ENCODE peak calls at places on chromosomes 6 and 20, in seven cellular contexts. One of them, this sample, is unnamed.

GRCh38 chr6:79946773-79947190 is 571 bp downstream of the ELOVL4 start:
- DNase-seq in upper lobe of left lung: no peak
- DNase-seq in CD4-positive, alpha-beta memory T cell: peak
- DNase-seq in H9: peak
- DNase-seq in CD8-positive, alpha-beta memory T cell: peak
- DNase-seq in right cardiac atrium: no peak
- DNase-seq in lung: no peak
- DNase-seq in this sample: no peak

GRCh38 chr6:56874328-56874727 is 80.6 kb upstream of the BEND6 start:
- DNase-seq in upper lobe of left lung: no peak
- DNase-seq in CD4-positive, alpha-beta memory T cell: no peak
- DNase-seq in H9: no peak
- DNase-seq in CD8-positive, alpha-beta memory T cell: no peak
- DNase-seq in right cardiac atrium: no peak
- DNase-seq in lung: no peak
- DNase-seq in this sample: no peak

GRCh38 chr6:10957414-10957886 is 70.6 kb downstream of the SYCP2L start:
- DNase-seq in upper lobe of left lung: no peak
- DNase-seq in CD4-positive, alpha-beta memory T cell: no peak
- DNase-seq in H9: no peak
- DNase-seq in CD8-positive, alpha-beta memory T cell: no peak
- DNase-seq in right cardiac atrium: no peak
- DNase-seq in lung: no peak
- DNase-seq in this sample: no peak

GRCh38 chr6:10266061-10266460 is 148.8 kb downstream of the TFAP2A start:
- DNase-seq in upper lobe of left lung: no peak
- DNase-seq in CD4-positive, alpha-beta memory T cell: no peak
- DNase-seq in H9: no peak
- DNase-seq in CD8-positive, alpha-beta memory T cell: no peak
- DNase-seq in right cardiac atrium: no peak
- DNase-seq in lung: no peak
- DNase-seq in this sample: no peak

GRCh38 chr6:165082631-165083030 is 226.8 kb downstream of the C6orf118 start:
- DNase-seq in upper lobe of left lung: no peak
- DNase-seq in CD4-positive, alpha-beta memory T cell: no peak
- DNase-seq in H9: no peak
- DNase-seq in CD8-positive, alpha-beta memory T cell: no peak
- DNase-seq in right cardiac atrium: no peak
- DNase-seq in lung: no peak
- DNase-seq in this sample: no peak

GRCh38 chr6:20678831-20679352 is 144.6 kb downstream of the CDKAL1 start:
- DNase-seq in upper lobe of left lung: no peak
- DNase-seq in CD4-positive, alpha-beta memory T cell: no peak
- DNase-seq in H9: no peak
- DNase-seq in CD8-positive, alpha-beta memory T cell: no peak
- DNase-seq in right cardiac atrium: no peak
- DNase-seq in lung: no peak
- DNase-seq in this sample: no peak

GRCh38 chr6:54294965-54295532 is 13.2 kb upstream of the TINAG start:
- DNase-seq in upper lobe of left lung: peak
- DNase-seq in CD4-positive, alpha-beta memory T cell: peak
- DNase-seq in H9: no peak
- DNase-seq in CD8-positive, alpha-beta memory T cell: no peak
- DNase-seq in right cardiac atrium: peak
- DNase-seq in lung: no peak
- DNase-seq in this sample: no peak

GRCh38 chr6:4928426-4928825 is 75.4 kb downstream of the RPP40 start:
- DNase-seq in upper lobe of left lung: no peak
- DNase-seq in CD4-positive, alpha-beta memory T cell: no peak
- DNase-seq in H9: no peak
- DNase-seq in CD8-positive, alpha-beta memory T cell: no peak
- DNase-seq in right cardiac atrium: no peak
- DNase-seq in lung: no peak
- DNase-seq in this sample: no peak

GRCh38 chr6:108737594-108738546 is 110.4 kb upstream of the ARMC2 start:
- DNase-seq in upper lobe of left lung: no peak
- DNase-seq in CD4-positive, alpha-beta memory T cell: no peak
- DNase-seq in H9: no peak
- DNase-seq in CD8-positive, alpha-beta memory T cell: no peak
- DNase-seq in right cardiac atrium: peak
- DNase-seq in lung: no peak
- DNase-seq in this sample: no peak

GRCh38 chr6:168778201-168778600 is 337.2 kb downstream of the SMOC2 start:
- DNase-seq in upper lobe of left lung: no peak
- DNase-seq in CD4-positive, alpha-beta memory T cell: no peak
- DNase-seq in H9: no peak
- DNase-seq in CD8-positive, alpha-beta memory T cell: no peak
- DNase-seq in right cardiac atrium: peak
- DNase-seq in lung: no peak
- DNase-seq in this sample: peak

GRCh38 chr20:4904127-4904860 is 97.0 kb downstream of the SLC23A2 start:
- DNase-seq in upper lobe of left lung: no peak
- DNase-seq in CD4-positive, alpha-beta memory T cell: no peak
- DNase-seq in H9: no peak
- DNase-seq in CD8-positive, alpha-beta memory T cell: no peak
- DNase-seq in right cardiac atrium: no peak
- DNase-seq in lung: no peak
- DNase-seq in this sample: no peak

GRCh38 chr6:35385457-35386202 is 43.3 kb downstream of the PPARD start:
- DNase-seq in upper lobe of left lung: no peak
- DNase-seq in CD4-positive, alpha-beta memory T cell: no peak
- DNase-seq in H9: no peak
- DNase-seq in CD8-positive, alpha-beta memory T cell: no peak
- DNase-seq in right cardiac atrium: peak
- DNase-seq in lung: no peak
- DNase-seq in this sample: no peak

GRCh38 chr20:1818895-1819294 is 76.3 kb upstream of the SIRPA start:
- DNase-seq in upper lobe of left lung: no peak
- DNase-seq in CD4-positive, alpha-beta memory T cell: no peak
- DNase-seq in H9: no peak
- DNase-seq in CD8-positive, alpha-beta memory T cell: no peak
- DNase-seq in right cardiac atrium: no peak
- DNase-seq in lung: no peak
- DNase-seq in this sample: no peak

GRCh38 chr20:1822564-1823420 is 72.4 kb upstream of the SIRPA start:
- DNase-seq in upper lobe of left lung: no peak
- DNase-seq in CD4-positive, alpha-beta memory T cell: no peak
- DNase-seq in H9: no peak
- DNase-seq in CD8-positive, alpha-beta memory T cell: no peak
- DNase-seq in right cardiac atrium: no peak
- DNase-seq in lung: no peak
- DNase-seq in this sample: no peak

GRCh38 chr20:1818247-1818840 is 76.9 kb upstream of the SIRPA start:
- DNase-seq in upper lobe of left lung: no peak
- DNase-seq in CD4-positive, alpha-beta memory T cell: no peak
- DNase-seq in H9: no peak
- DNase-seq in CD8-positive, alpha-beta memory T cell: no peak
- DNase-seq in right cardiac atrium: no peak
- DNase-seq in lung: no peak
- DNase-seq in this sample: no peak

GRCh38 chr20:1817577-1818211 is 77.5 kb upstream of the SIRPA start:
- DNase-seq in upper lobe of left lung: no peak
- DNase-seq in CD4-positive, alpha-beta memory T cell: no peak
- DNase-seq in H9: peak
- DNase-seq in CD8-positive, alpha-beta memory T cell: no peak
- DNase-seq in right cardiac atrium: no peak
- DNase-seq in lung: no peak
- DNase-seq in this sample: no peak

GRCh38 chr20:1820137-1821074 is 74.8 kb upstream of the SIRPA start:
- DNase-seq in upper lobe of left lung: no peak
- DNase-seq in CD4-positive, alpha-beta memory T cell: no peak
- DNase-seq in H9: no peak
- DNase-seq in CD8-positive, alpha-beta memory T cell: no peak
- DNase-seq in right cardiac atrium: no peak
- DNase-seq in lung: peak
- DNase-seq in this sample: no peak
- H3K27ac ChIP-seq in upper lobe of left lung: peak
- H3K27ac ChIP-seq in CD4-positive, alpha-beta memory T cell: no peak
- H3K27ac ChIP-seq in H9: no peak
- H3K27ac ChIP-seq in CD8-positive, alpha-beta memory T cell: no peak
- H3K27ac ChIP-seq in right cardiac atrium: peak
- H3K27ac ChIP-seq in lung: peak
- H3K27ac ChIP-seq in this sample: no peak

GRCh38 chr6:16420332-16420714 is 181.9 kb downstream of the GMPR start:
- DNase-seq in upper lobe of left lung: no peak
- DNase-seq in CD4-positive, alpha-beta memory T cell: no peak
- DNase-seq in H9: no peak
- DNase-seq in CD8-positive, alpha-beta memory T cell: no peak
- DNase-seq in right cardiac atrium: no peak
- DNase-seq in lung: no peak
- DNase-seq in this sample: no peak
- H3K27ac ChIP-seq in upper lobe of left lung: no peak
- H3K27ac ChIP-seq in CD4-positive, alpha-beta memory T cell: peak
- H3K27ac ChIP-seq in H9: no peak
- H3K27ac ChIP-seq in CD8-positive, alpha-beta memory T cell: peak
- H3K27ac ChIP-seq in right cardiac atrium: no peak
- H3K27ac ChIP-seq in lung: no peak
- H3K27ac ChIP-seq in this sample: peak

DNA sequence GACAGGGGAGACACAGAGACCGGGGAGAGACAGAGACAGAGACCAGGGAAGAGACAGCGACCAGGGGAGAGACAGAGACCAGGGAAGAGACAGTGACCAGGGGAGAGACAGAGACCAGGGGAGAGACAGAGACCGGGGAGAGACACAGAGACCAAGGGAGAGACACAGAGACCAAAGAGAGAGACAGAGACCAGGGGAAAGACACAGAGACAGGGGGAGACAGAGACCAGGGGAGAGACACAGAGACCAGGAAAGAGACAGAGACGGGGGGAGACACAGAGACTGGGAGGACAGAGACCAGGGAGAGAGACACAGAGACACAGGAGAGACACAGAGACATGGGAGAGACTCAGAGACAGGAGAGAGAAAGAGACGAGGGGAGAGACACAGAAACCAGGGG is 43.9 kb downstream of the YTHDF1 start:
- DNase-seq in upper lobe of left lung: no peak
- DNase-seq in CD4-positive, alpha-beta memory T cell: no peak
- DNase-seq in H9: no peak
- DNase-seq in CD8-positive, alpha-beta memory T cell: no peak
- DNase-seq in right cardiac atrium: no peak
- DNase-seq in lung: no peak
- DNase-seq in this sample: no peak
- H3K27ac ChIP-seq in upper lobe of left lung: no peak
- H3K27ac ChIP-seq in CD4-positive, alpha-beta memory T cell: no peak
- H3K27ac ChIP-seq in H9: no peak
- H3K27ac ChIP-seq in CD8-positive, alpha-beta memory T cell: no peak
- H3K27ac ChIP-seq in right cardiac atrium: no peak
- H3K27ac ChIP-seq in lung: no peak
- H3K27ac ChIP-seq in this sample: no peak

GRCh38 chr20:52941803-52942202 is 30.4 kb upstream of the TSHZ2 start:
- DNase-seq in upper lobe of left lung: no peak
- DNase-seq in CD4-positive, alpha-beta memory T cell: no peak
- DNase-seq in H9: no peak
- DNase-seq in CD8-positive, alpha-beta memory T cell: no peak
- DNase-seq in right cardiac atrium: no peak
- DNase-seq in lung: no peak
- DNase-seq in this sample: no peak

GRCh38 chr20:52945268-52945667 is 26.9 kb upstream of the TSHZ2 start:
- DNase-seq in upper lobe of left lung: no peak
- DNase-seq in CD4-positive, alpha-beta memory T cell: no peak
- DNase-seq in H9: no peak
- DNase-seq in CD8-positive, alpha-beta memory T cell: no peak
- DNase-seq in right cardiac atrium: no peak
- DNase-seq in lung: no peak
- DNase-seq in this sample: no peak

GRCh38 chr20:52943185-52943841 is 28.8 kb upstream of the TSHZ2 start:
- DNase-seq in upper lobe of left lung: no peak
- DNase-seq in CD4-positive, alpha-beta memory T cell: no peak
- DNase-seq in H9: no peak
- DNase-seq in CD8-positive, alpha-beta memory T cell: no peak
- DNase-seq in right cardiac atrium: no peak
- DNase-seq in lung: no peak
- DNase-seq in this sample: no peak

GRCh38 chr20:52948491-52948890 is 23.7 kb upstream of the TSHZ2 start:
- DNase-seq in upper lobe of left lung: no peak
- DNase-seq in CD4-positive, alpha-beta memory T cell: no peak
- DNase-seq in H9: no peak
- DNase-seq in CD8-positive, alpha-beta memory T cell: no peak
- DNase-seq in right cardiac atrium: no peak
- DNase-seq in lung: no peak
- DNase-seq in this sample: no peak

DNA sequence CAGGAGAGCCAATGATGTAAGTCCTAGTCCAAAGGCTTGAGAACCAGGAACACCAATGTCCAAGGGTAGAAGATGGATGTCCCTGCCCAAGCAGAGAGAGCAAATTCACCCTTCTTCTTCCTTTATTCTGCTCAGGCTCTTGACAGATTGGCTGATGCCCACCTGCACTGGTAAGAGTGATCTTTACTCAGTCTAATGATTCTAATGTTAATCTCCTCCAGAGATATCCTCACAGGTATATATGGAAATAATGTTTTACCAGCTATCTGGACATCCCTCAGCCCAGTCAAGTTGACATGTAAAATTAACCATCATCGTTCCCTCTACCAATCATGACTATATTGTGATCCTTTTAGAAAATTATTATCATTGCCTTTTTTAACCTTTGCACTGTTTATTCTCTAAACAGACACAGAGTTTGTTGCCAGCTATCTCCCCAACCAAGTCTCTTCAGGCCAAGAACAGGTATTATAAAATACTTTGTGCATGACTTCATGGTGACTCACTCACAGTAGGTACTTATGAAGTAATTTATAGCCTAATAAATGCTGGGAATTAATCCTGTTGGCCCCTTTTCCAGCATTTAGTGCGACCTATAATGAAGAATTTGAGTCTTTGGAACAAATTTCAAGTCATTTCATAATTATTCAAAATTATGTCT is 26.2 kb upstream of the TSHZ2 start:
- DNase-seq in upper lobe of left lung: no peak
- DNase-seq in CD4-positive, alpha-beta memory T cell: no peak
- DNase-seq in H9: no peak
- DNase-seq in CD8-positive, alpha-beta memory T cell: no peak
- DNase-seq in right cardiac atrium: no peak
- DNase-seq in lung: no peak
- DNase-seq in this sample: no peak
- H3K27ac ChIP-seq in upper lobe of left lung: no peak
- H3K27ac ChIP-seq in CD4-positive, alpha-beta memory T cell: no peak
- H3K27ac ChIP-seq in H9: no peak
- H3K27ac ChIP-seq in CD8-positive, alpha-beta memory T cell: no peak
- H3K27ac ChIP-seq in right cardiac atrium: no peak
- H3K27ac ChIP-seq in lung: no peak
- H3K27ac ChIP-seq in this sample: peak

GRCh38 chr20:1819311-1820136 is 75.7 kb upstream of the SIRPA start:
- DNase-seq in upper lobe of left lung: no peak
- DNase-seq in CD4-positive, alpha-beta memory T cell: no peak
- DNase-seq in H9: no peak
- DNase-seq in CD8-positive, alpha-beta memory T cell: no peak
- DNase-seq in right cardiac atrium: no peak
- DNase-seq in lung: no peak
- DNase-seq in this sample: no peak
- H3K27ac ChIP-seq in upper lobe of left lung: peak
- H3K27ac ChIP-seq in CD4-positive, alpha-beta memory T cell: no peak
- H3K27ac ChIP-seq in H9: no peak
- H3K27ac ChIP-seq in CD8-positive, alpha-beta memory T cell: no peak
- H3K27ac ChIP-seq in right cardiac atrium: no peak
- H3K27ac ChIP-seq in lung: peak
- H3K27ac ChIP-seq in this sample: no peak

GRCh38 chr20:25256226-25256859 is 8.5 kb downstream of the PYGB start:
- DNase-seq in upper lobe of left lung: no peak
- DNase-seq in CD4-positive, alpha-beta memory T cell: no peak
- DNase-seq in H9: peak
- DNase-seq in CD8-positive, alpha-beta memory T cell: no peak
- DNase-seq in right cardiac atrium: no peak
- DNase-seq in lung: no peak
- DNase-seq in this sample: no peak
- H3K27ac ChIP-seq in upper lobe of left lung: no peak
- H3K27ac ChIP-seq in CD4-positive, alpha-beta memory T cell: no peak
- H3K27ac ChIP-seq in H9: no peak
- H3K27ac ChIP-seq in CD8-positive, alpha-beta memory T cell: no peak
- H3K27ac ChIP-seq in right cardiac atrium: peak
- H3K27ac ChIP-seq in lung: peak
- H3K27ac ChIP-seq in this sample: no peak